ENCODE peak calls at places on chromosomes 16 and 17, in four cellular contexts. O, A, K and Z are unnamed samples.

GRCh38 chr17:75642221-75643032 is 9.2 kb downstream of the SMIM5 start:
- DNase-seq in A (no peak), K (peak; percentile 70), O (no peak), Z (peak; percentile 60)

GRCh38 chr16:2366660-2367309 is 26.3 kb upstream of the ABCA3 start:
- DNase-seq in O (no peak), K (no peak), A (no peak), Z (no peak)

GRCh38 chr17:79087428-79088143 is 13.0 kb downstream of the ENGASE start:
- DNase-seq in O (peak; percentile 51), A (no peak), K (peak; percentile 76), Z (peak; percentile 79)

GRCh38 chr17:73639322-73639721 is 4.9 kb downstream of the SDK2 start:
- DNase-seq in A (no peak), O (no peak), K (no peak), Z (peak; percentile 14)

GRCh38 chr17:81091774-81092517 is 57.0 kb downstream of the BAIAP2 start:
- DNase-seq in O (no peak), K (no peak), A (no peak), Z (no peak)

GRCh38 chr16:89217138-89217387 is 440 bp upstream of the ZNF778 start:
- DNase-seq in A (no peak), K (no peak), O (no peak), Z (no peak)

GRCh38 chr16:56513972-56514371 is 5.9 kb downstream of the BBS2 start:
- DNase-seq in K (peak; percentile 60), O (peak; percentile 79), A (no peak), Z (peak; percentile 48)

GRCh38 chr17:83012873-83013778 is 66.3 kb upstream of the METRNL start:
- DNase-seq in K (no peak), O (no peak), A (peak; percentile 37), Z (no peak)

GRCh38 chr16:3980311-3981111 is 100.0 kb upstream of the CREBBP start:
- DNase-seq in O (no peak), K (no peak), A (no peak), Z (no peak)

GRCh38 chr17:80029235-80029974 is 6.3 kb downstream of the TBC1D16 start:
- DNase-seq in O (peak; percentile 51), K (peak; percentile 68), A (peak; percentile 95), Z (peak; percentile 77)

GRCh38 chr17:37488009-37488604 is 1.6 kb upstream of the DUSP14 start:
- DNase-seq in A (no peak), O (peak; percentile 93), K (no peak), Z (no peak)

GRCh38 chr16:21281698-21282389 is 3.8 kb upstream of the CRYM start:
- DNase-seq in A (no peak), O (no peak), K (no peak), Z (no peak)

GRCh38 chr16:14378131-14378551 is 251.9 kb downstream of the PARN start:
- DNase-seq in O (no peak), A (no peak), K (no peak), Z (no peak)

GRCh38 chr17:40556884-40557414 is 8.3 kb downstream of the CCR7 start:
- DNase-seq in A (peak; percentile 87), O (peak; percentile 81), K (no peak), Z (peak; percentile 23)

GRCh38 chr16:23905027-23905426 is 69.2 kb downstream of the PRKCB start:
- DNase-seq in A (no peak), O (peak; percentile 36), K (peak; percentile 21), Z (no peak)

GRCh38 chr16:88809068-88809675 is 2.6 kb downstream of the APRT start:
- DNase-seq in O (no peak), A (no peak), K (no peak), Z (no peak)

GRCh38 chr16:80738521-80738920 is 65.9 kb downstream of the CDYL2 start:
- DNase-seq in K (no peak), A (no peak), O (no peak), Z (no peak)

GRCh38 chr16:67822511-67822910 is 15.8 kb downstream of the TSNAXIP1 start:
- DNase-seq in A (no peak), K (no peak), O (no peak), Z (no peak)

GRCh38 chr17:9074106-9074505 is 52.8 kb downstream of the NTN1 start:
- DNase-seq in K (no peak), A (no peak), O (no peak), Z (no peak)

GRCh38 chr16:85983606-85984005 is 84.6 kb downstream of the IRF8 start:
- DNase-seq in K (no peak), O (no peak), A (no peak), Z (no peak)
- TF ChIP-seq POLR2AphosphoS5 in K (no peak), O (no peak), A (no peak), Z (no peak)

DNA sequence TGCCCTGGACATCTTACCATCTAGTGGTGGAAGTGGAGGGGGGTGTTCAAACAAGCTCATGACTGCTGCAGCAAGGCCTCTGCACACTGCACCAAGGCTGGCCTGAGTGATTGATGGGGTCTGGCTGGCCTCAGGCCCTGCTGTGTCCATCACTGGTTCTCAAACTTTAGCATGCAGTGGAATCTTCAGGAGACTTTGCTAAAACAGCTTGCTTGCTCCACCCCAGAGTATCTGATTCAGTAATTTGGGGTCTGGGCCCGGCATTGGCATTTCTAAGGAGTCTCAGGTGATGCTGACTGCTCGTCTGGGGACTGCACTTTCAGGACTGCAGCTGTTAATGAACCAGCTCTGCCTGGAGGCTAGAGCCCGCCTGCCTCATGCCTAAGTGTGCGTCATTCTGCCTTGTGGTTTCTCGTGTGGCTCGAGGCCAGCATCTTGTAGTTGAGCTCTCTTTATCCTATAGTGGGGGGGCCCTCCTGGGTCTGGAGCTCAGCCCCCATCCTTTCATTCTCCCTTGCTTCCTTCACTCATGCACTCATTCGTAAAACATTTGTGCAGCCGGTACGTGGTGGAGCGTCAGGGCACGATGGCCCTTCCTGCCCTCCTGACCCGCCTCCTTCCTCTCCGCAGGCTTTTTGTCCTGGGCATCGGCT is 4.1 kb downstream of the MGAT5B start:
- DNase-seq in K (peak; percentile 13), O (peak; percentile 72), A (no peak), Z (no peak)
- TF ChIP-seq POLR2AphosphoS5 in K (no peak), O (peak; percentile 49), A (no peak), Z (no peak)

GRCh38 chr16:29290631-29291247 is 115.8 kb downstream of the NPIPB11 start:
- DNase-seq in O (peak; percentile 95), A (peak; percentile 98), K (peak; percentile 96), Z (peak; percentile 95)
- TF ChIP-seq POLR2AphosphoS5 in O (peak; percentile 69), A (peak; percentile 91), K (peak; percentile 70), Z (peak; percentile 39)

DNA sequence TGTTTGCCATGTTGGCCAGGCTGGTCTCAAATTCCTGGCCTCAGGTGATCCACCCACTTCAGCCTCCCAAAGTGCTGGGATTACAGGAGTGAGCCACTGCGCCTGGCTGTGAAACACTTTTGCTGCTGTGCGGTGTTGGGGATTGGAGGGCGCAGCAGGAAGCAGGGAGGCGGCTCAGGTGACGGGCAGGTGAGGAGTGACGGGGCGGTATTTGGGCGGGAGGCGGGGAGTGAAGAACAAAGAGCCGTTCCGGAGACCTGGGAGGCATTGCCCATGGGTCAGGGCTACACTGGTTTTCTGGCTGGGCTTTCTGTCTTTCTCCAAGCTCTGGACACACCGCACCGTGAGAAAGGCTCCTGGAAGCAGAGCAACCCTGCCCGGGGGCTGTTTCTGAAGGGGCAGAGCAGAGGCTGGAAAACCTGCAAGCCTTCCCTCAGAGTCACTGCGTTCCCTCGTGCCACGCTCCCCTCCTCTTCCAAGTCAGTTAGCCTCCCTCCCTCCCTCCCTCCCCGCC is 22.1 kb downstream of the CRISPLD2 start:
- DNase-seq in A (no peak), K (peak; percentile 83), O (no peak), Z (peak; percentile 85)
- TF ChIP-seq POLR2AphosphoS5 in A (peak; percentile 8), K (peak; percentile 53), O (no peak), Z (peak; percentile 23)

GRCh38 chr16:49800441-49800840 is 55.5 kb downstream of the ZNF423 start:
- DNase-seq in O (no peak), K (no peak), A (no peak), Z (no peak)
- TF ChIP-seq POLR2AphosphoS5 in O (no peak), K (no peak), A (no peak), Z (no peak)